ENCODE peak calls at places on chromosomes 1 and 21, in ten cellular contexts. Q is BJ, W is cardiac fibroblast, N is fibroblast of lung, P is spleen, X is WTC11, B is colonic mucosa, G is fibroblast of pulmonary artery, D is AG10803, U is dorsolateral prefrontal cortex. K is an unnamed sample.

GRCh38 chr1:92030701-92031107 is 919 bp downstream of the EPHX4 start:
- DNase-seq in B (no peak), N (peak; percentile 67), G (peak; percentile 15), W (peak; percentile 3), U (no peak), X (no peak), Q (no peak), D (no peak), P (no peak), K (peak; percentile 63)

GRCh38 chr1:233183226-233184020 is 112.1 kb downstream of the PCNX2 start:
- DNase-seq in B (no peak), X (no peak), U (no peak), G (peak; percentile 19), D (peak; percentile 23), Q (no peak), W (no peak), P (no peak), N (peak; percentile 80), K (no peak)

GRCh38 chr1:201791051-201791774 is 37.7 kb upstream of the IPO9 start:
- DNase-seq in G (peak; percentile 62), U (no peak), X (no peak), D (no peak), W (peak; percentile 66), Q (no peak), P (no peak), N (no peak), B (no peak), K (no peak)

GRCh38 chr1:92504751-92505692 is 18.3 kb upstream of the GFI1 start:
- DNase-seq in N (no peak), D (no peak), G (no peak), U (no peak), B (no peak), P (no peak), Q (no peak), X (no peak), W (no peak), K (no peak)

GRCh38 chr1:192445849-192446489 is 129.2 kb downstream of the RGS21 start:
- DNase-seq in P (no peak), X (peak; percentile 29), U (no peak), W (peak; percentile 66), N (peak; percentile 40), B (peak; percentile 59), D (peak; percentile 43), G (peak; percentile 78), Q (no peak), K (peak; percentile 68)

GRCh38 chr1:33654267-33654832 is 181.9 kb downstream of the ZSCAN20 start:
- DNase-seq in N (peak; percentile 43), G (peak; percentile 3), D (peak; percentile 54), B (no peak), Q (no peak), P (no peak), X (peak; percentile 40), U (no peak), W (peak; percentile 7), K (peak; percentile 24)

GRCh38 chr21:46078322-46078981 is 19.5 kb upstream of the COL6A2 start:
- DNase-seq in N (peak; percentile 76), D (peak; percentile 75), U (no peak), B (no peak), Q (no peak), P (peak; percentile 69), G (no peak), W (no peak), X (no peak), K (no peak)

GRCh38 chr1:166988976-166989515 is at the start of gene MAEL:
- DNase-seq in U (no peak), D (no peak), N (no peak), Q (no peak), P (no peak), B (no peak), G (no peak), X (peak; percentile 53), W (no peak), K (no peak)

GRCh38 chr1:202018476-202019234 is 8.3 kb downstream of the ELF3 start:
- DNase-seq in Q (no peak), U (no peak), P (no peak), X (no peak), N (peak; percentile 20), B (peak; percentile 89), D (no peak), G (no peak), W (no peak), K (peak; percentile 94)

GRCh38 chr1:88488277-88488676 is 195.8 kb upstream of the PKN2 start:
- DNase-seq in Q (no peak), X (no peak), G (no peak), D (no peak), U (no peak), W (no peak), B (no peak), N (peak; percentile 5), P (no peak), K (peak; percentile 62)

GRCh38 chr21:35932232-35932911 is 128.0 kb downstream of the SETD4 start:
- DNase-seq in U (no peak), W (peak; percentile 91), D (peak; percentile 81), Q (peak; percentile 60), B (no peak), N (peak; percentile 91), P (peak; percentile 79), X (no peak), G (peak; percentile 95), K (peak; percentile 93)

GRCh38 chr1:18927654-18928272 is 25.4 kb upstream of the ALDH4A1 start:
- DNase-seq in W (peak; percentile 56), G (peak; percentile 68), U (no peak), B (no peak), X (no peak), P (no peak), D (no peak), Q (no peak), N (peak; percentile 83), K (no peak)

GRCh38 chr1:154896811-154897286 is 26.8 kb upstream of the KCNN3 start:
- DNase-seq in B (no peak), N (no peak), G (no peak), D (no peak), X (no peak), Q (no peak), U (no peak), P (no peak), W (no peak), K (no peak)

GRCh38 chr1:111082421-111083192 is 57.3 kb downstream of the DRAM2 start:
- DNase-seq in Q (peak; percentile 66), N (peak; percentile 37), X (no peak), G (peak; percentile 69), B (no peak), P (no peak), U (no peak), W (peak; percentile 11), D (peak; percentile 87), K (peak; percentile 58)

GRCh38 chr1:41380979-41381690 is 19.9 kb downstream of the FOXO6 start:
- DNase-seq in X (no peak), P (no peak), U (peak; percentile 43), Q (no peak), W (peak; percentile 31), G (no peak), D (no peak), N (no peak), B (peak; percentile 38), K (no peak)

DNA sequence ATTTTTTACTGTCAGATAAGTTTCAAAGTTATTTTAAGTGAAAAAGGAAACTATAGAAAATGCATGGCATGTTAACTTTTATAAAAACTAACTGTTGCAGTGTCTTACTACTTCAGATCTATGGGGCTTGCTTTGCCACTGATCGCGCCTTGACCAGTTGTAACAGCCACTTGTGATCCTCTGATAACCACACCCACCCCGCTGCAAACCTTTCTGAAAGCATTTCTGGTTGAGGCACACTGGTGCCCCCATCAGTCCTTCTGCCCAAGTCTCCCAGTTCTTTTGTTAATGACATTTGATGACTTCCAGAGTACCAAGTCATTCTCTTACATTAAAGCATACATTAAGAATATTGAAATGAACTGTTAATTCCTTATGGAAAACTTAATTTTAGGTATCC is 64.9 kb downstream of the PRDM2 start:
- DNase-seq in U (no peak), G (no peak), X (no peak), W (no peak), B (no peak), Q (no peak), D (no peak), N (peak; percentile 17), P (no peak), K (no peak)
- TF ChIP-seq CTCF in U (no peak), G (no peak), X (no peak), W (no peak), B (no peak), Q (no peak), D (peak; percentile 4), N (no peak), P (no peak), K (no peak)

DNA sequence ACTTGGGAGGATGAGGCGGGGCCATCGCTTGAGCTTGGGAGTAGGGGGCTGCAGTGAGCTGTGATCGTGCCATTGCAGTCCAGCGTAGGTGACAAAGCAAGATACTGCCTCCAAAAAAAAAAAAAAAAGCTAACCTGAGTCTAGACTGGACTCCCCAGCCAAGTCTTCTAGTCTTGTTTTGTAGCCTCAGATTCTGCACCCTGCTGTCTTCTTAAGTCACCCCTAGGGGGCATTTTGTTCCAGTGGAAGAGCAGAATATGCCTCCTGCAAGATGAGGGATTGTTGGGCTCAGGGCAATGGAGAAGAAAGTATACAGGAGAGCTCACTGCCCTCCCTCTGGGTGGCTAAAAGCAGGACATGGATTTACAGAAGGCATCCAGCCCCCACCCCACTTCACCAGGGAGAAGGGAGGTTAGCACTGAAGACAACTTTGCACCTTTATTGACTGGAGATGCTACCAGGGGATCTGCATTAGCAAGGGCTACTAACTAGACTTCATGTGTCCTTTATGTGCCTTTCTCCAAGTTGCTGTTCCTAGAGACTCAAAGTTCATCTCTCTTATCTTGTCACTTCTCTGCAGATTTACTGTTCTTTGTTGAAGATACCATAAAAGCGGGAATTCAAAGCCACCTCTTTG is 15.3 kb upstream of the RNF187 start:
- DNase-seq in P (no peak), G (peak; percentile 73), X (no peak), U (no peak), W (peak; percentile 59), N (no peak), D (peak; percentile 56), Q (no peak), B (peak; percentile 33), K (peak; percentile 81)
- TF ChIP-seq CTCF in P (peak; percentile 51), G (peak; percentile 68), X (peak; percentile 34), U (peak; percentile 17), W (peak; percentile 69), N (peak; percentile 63), D (peak; percentile 58), Q (peak; percentile 62), B (peak; percentile 18), K (peak; percentile 70)

GRCh38 chr1:236345728-236346127 is 48.4 kb upstream of the EDARADD start:
- DNase-seq in U (no peak), P (no peak), D (no peak), N (no peak), G (no peak), B (no peak), Q (no peak), X (no peak), W (no peak), K (peak; percentile 33)
- TF ChIP-seq CTCF in U (no peak), P (no peak), D (no peak), N (peak; percentile 2), G (peak; percentile 24), B (no peak), Q (no peak), X (no peak), W (peak; percentile 1), K (no peak)

DNA sequence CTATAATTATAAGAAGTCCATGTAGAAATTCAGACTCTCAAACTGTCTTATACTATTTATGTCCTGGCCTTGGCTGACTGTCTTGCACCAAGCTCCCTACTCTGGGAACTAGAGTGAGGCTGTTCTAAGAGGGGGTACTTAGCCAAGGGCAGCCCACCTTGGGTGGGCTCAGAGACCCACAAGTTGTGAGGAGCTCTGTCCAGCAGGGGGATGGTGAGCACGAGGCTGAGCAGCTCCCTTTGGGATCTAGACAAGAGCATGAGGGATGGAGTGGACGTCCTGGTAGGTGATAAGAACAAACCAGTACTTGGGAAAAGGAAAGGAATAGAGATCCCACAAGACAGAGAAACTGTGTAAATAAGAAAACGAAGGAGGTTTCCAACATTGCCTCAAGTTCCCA is 127.1 kb upstream of the SLC44A3 start:
- DNase-seq in U (no peak), N (no peak), P (no peak), Q (no peak), D (no peak), W (no peak), G (no peak), X (peak; percentile 61), B (no peak), K (no peak)
- TF ChIP-seq CTCF in U (no peak), N (no peak), P (no peak), Q (no peak), D (no peak), W (peak; percentile 12), G (no peak), X (peak; percentile 35), B (no peak), K (no peak)